ENCODE peak calls at places on chromosomes 16 and 17, in seven cellular contexts. One of them, this sample, is unnamed.
A peak's percentile ranks its signal among the peaks of the same experiment; 100 is the strongest.

GRCh38 chr17:81902023-81902652 is at the start of gene NPB:
- DNase-seq in heart right ventricle: peak; percentile 5
- DNase-seq in stimulated activated CD4-positive, alpha-beta T cell treated with anti-CD3 and anti-CD28 coated beads, Interleukin-4, amount 100 ng/mL, for 1 hour: no peak
- DNase-seq in GM04503: no peak
- DNase-seq in H54: no peak
- DNase-seq in posterior cingulate gyrus: no peak
- DNase-seq in germinal center: no peak
- DNase-seq in this sample: no peak

GRCh38 chr17:81295678-81296381 is 723 bp upstream of the SLC38A10 start:
- DNase-seq in H54: peak; percentile 47
- DNase-seq in GM04503: no peak
- DNase-seq in germinal center: peak; percentile 85
- DNase-seq in posterior cingulate gyrus: no peak
- DNase-seq in heart right ventricle: no peak
- DNase-seq in stimulated activated CD4-positive, alpha-beta T cell treated with anti-CD3 and anti-CD28 coated beads, Interleukin-4, amount 100 ng/mL, for 1 hour: peak; percentile 44
- DNase-seq in this sample: peak; percentile 81

GRCh38 chr17:2071421-2072281 is 16.7 kb downstream of the HIC1 start:
- DNase-seq in heart right ventricle: no peak
- DNase-seq in GM04503: no peak
- DNase-seq in stimulated activated CD4-positive, alpha-beta T cell treated with anti-CD3 and anti-CD28 coated beads, Interleukin-4, amount 100 ng/mL, for 1 hour: no peak
- DNase-seq in germinal center: no peak
- DNase-seq in posterior cingulate gyrus: no peak
- DNase-seq in H54: no peak
- DNase-seq in this sample: no peak

GRCh38 chr17:40356906-40357861 is 7.4 kb downstream of the GJD3 start:
- DNase-seq in GM04503: no peak
- DNase-seq in germinal center: no peak
- DNase-seq in posterior cingulate gyrus: no peak
- DNase-seq in heart right ventricle: no peak
- DNase-seq in stimulated activated CD4-positive, alpha-beta T cell treated with anti-CD3 and anti-CD28 coated beads, Interleukin-4, amount 100 ng/mL, for 1 hour: no peak
- DNase-seq in H54: no peak
- DNase-seq in this sample: no peak

GRCh38 chr16:53651357-53651756 is 52.3 kb downstream of the RPGRIP1L start:
- DNase-seq in H54: no peak
- DNase-seq in stimulated activated CD4-positive, alpha-beta T cell treated with anti-CD3 and anti-CD28 coated beads, Interleukin-4, amount 100 ng/mL, for 1 hour: no peak
- DNase-seq in posterior cingulate gyrus: no peak
- DNase-seq in germinal center: no peak
- DNase-seq in heart right ventricle: no peak
- DNase-seq in GM04503: no peak
- DNase-seq in this sample: no peak

GRCh38 chr16:67254809-67255552 is 6.2 kb downstream of the SLC9A5 start:
- DNase-seq in germinal center: no peak
- DNase-seq in stimulated activated CD4-positive, alpha-beta T cell treated with anti-CD3 and anti-CD28 coated beads, Interleukin-4, amount 100 ng/mL, for 1 hour: no peak
- DNase-seq in H54: no peak
- DNase-seq in heart right ventricle: no peak
- DNase-seq in GM04503: no peak
- DNase-seq in posterior cingulate gyrus: no peak
- DNase-seq in this sample: no peak

GRCh38 chr17:4378626-4379025 is 12.2 kb upstream of the UBE2G1 start:
- DNase-seq in germinal center: no peak
- DNase-seq in posterior cingulate gyrus: no peak
- DNase-seq in heart right ventricle: no peak
- DNase-seq in H54: no peak
- DNase-seq in GM04503: no peak
- DNase-seq in stimulated activated CD4-positive, alpha-beta T cell treated with anti-CD3 and anti-CD28 coated beads, Interleukin-4, amount 100 ng/mL, for 1 hour: no peak
- DNase-seq in this sample: no peak

GRCh38 chr16:89742948-89743347 is 21.6 kb downstream of the ZNF276 start:
- DNase-seq in H54: no peak
- DNase-seq in heart right ventricle: no peak
- DNase-seq in GM04503: no peak
- DNase-seq in stimulated activated CD4-positive, alpha-beta T cell treated with anti-CD3 and anti-CD28 coated beads, Interleukin-4, amount 100 ng/mL, for 1 hour: no peak
- DNase-seq in germinal center: no peak
- DNase-seq in posterior cingulate gyrus: no peak
- DNase-seq in this sample: no peak

GRCh38 chr16:54200161-54200534 is 86.4 kb downstream of the IRX3 start:
- DNase-seq in stimulated activated CD4-positive, alpha-beta T cell treated with anti-CD3 and anti-CD28 coated beads, Interleukin-4, amount 100 ng/mL, for 1 hour: no peak
- DNase-seq in germinal center: no peak
- DNase-seq in posterior cingulate gyrus: no peak
- DNase-seq in GM04503: no peak
- DNase-seq in heart right ventricle: no peak
- DNase-seq in H54: no peak
- DNase-seq in this sample: no peak

GRCh38 chr17:81071761-81072741 is 37.1 kb downstream of the BAIAP2 start:
- DNase-seq in stimulated activated CD4-positive, alpha-beta T cell treated with anti-CD3 and anti-CD28 coated beads, Interleukin-4, amount 100 ng/mL, for 1 hour: no peak
- DNase-seq in H54: no peak
- DNase-seq in germinal center: no peak
- DNase-seq in heart right ventricle: no peak
- DNase-seq in posterior cingulate gyrus: no peak
- DNase-seq in GM04503: no peak
- DNase-seq in this sample: peak; percentile 63

GRCh38 chr17:76543482-76544122 is 3.8 kb downstream of the PRCD start:
- DNase-seq in heart right ventricle: no peak
- DNase-seq in GM04503: no peak
- DNase-seq in germinal center: no peak
- DNase-seq in posterior cingulate gyrus: peak; percentile 41
- DNase-seq in H54: no peak
- DNase-seq in stimulated activated CD4-positive, alpha-beta T cell treated with anti-CD3 and anti-CD28 coated beads, Interleukin-4, amount 100 ng/mL, for 1 hour: no peak
- DNase-seq in this sample: no peak

GRCh38 chr16:85056211-85056748 is 28.7 kb downstream of the KIAA0513 start:
- DNase-seq in H54: no peak
- DNase-seq in germinal center: no peak
- DNase-seq in stimulated activated CD4-positive, alpha-beta T cell treated with anti-CD3 and anti-CD28 coated beads, Interleukin-4, amount 100 ng/mL, for 1 hour: no peak
- DNase-seq in posterior cingulate gyrus: no peak
- DNase-seq in heart right ventricle: no peak
- DNase-seq in GM04503: no peak
- DNase-seq in this sample: no peak